ENCODE peak calls at places on chromosomes 4 and X, in five cellular contexts. P, U, T, J and V are unnamed samples.

GRCh38 chr4:40648742-40649281 is 19.1 kb upstream of the RBM47 start:
- DNase-seq in P (no peak), U (no peak), T (no peak), J (no peak), V (no peak)

GRCh38 chr4:1210971-1211370 is 38.0 kb downstream of the CTBP1 start:
- DNase-seq in P (peak), U (no peak), T (no peak), J (no peak), V (peak)

GRCh38 chr4:3440979-3441500 is 728 bp upstream of the HGFAC start:
- DNase-seq in P (peak), U (peak), T (no peak), J (no peak), V (no peak)

GRCh38 chr4:53089940-53090729 is 228.0 kb downstream of the RASL11B start:
- DNase-seq in P (no peak), U (peak), T (no peak), J (no peak), V (no peak)

GRCh38 chr4:74578329-74578728 is 133.4 kb downstream of the AREG start:
- DNase-seq in P (no peak), U (no peak), T (no peak), J (no peak), V (no peak)

GRCh38 chr4:168019019-168019651 is 73.2 kb upstream of the ANXA10 start:
- DNase-seq in P (no peak), U (no peak), T (no peak), J (no peak), V (no peak)

GRCh38 chr4:167000141-167000852 is 234.0 kb downstream of the SPOCK3 start:
- DNase-seq in P (no peak), U (no peak), T (no peak), J (no peak), V (no peak)

GRCh38 chr4:89055157-89056080 is 1.6 kb downstream of the FAM13A start:
- DNase-seq in P (no peak), U (no peak), T (no peak), J (no peak), V (no peak)

GRCh38 chr4:126395661-126396060 is 1080.9 kb downstream of the FAT4 start:
- DNase-seq in P (no peak), U (no peak), T (no peak), J (no peak), V (no peak)

GRCh38 chr4:177308125-177308524 is 1.5 kb upstream of the NEIL3 start:
- DNase-seq in P (no peak), U (peak), T (no peak), J (peak), V (no peak)

GRCh38 chr4:19047481-19047880 is 1025.9 kb upstream of the LCORL start:
- DNase-seq in P (no peak), U (no peak), T (no peak), J (no peak), V (no peak)

GRCh38 chr4:102172341-102172740 is 172.9 kb downstream of the SLC39A8 start:
- DNase-seq in P (no peak), U (no peak), T (no peak), J (no peak), V (no peak)

GRCh38 chrX:44946771-44947170 is 73.8 kb downstream of the KDM6A start:
- DNase-seq in P (no peak), U (no peak), T (no peak), J (no peak), V (no peak)

GRCh38 chrX:8144925-8145324 is 26.1 kb downstream of the VCX2 start:
- DNase-seq in P (peak), U (no peak), T (no peak), J (no peak), V (no peak)

GRCh38 chr4:128379860-128380259 is 92.2 kb upstream of the PGRMC2 start:
- DNase-seq in P (no peak), U (peak), T (no peak), J (no peak), V (no peak)

GRCh38 chr4:126560794-126561193 is 1072.0 kb upstream of the INTU start:
- DNase-seq in P (no peak), U (no peak), T (no peak), J (no peak), V (no peak)

GRCh38 chr4:143618811-143619210 is 81.7 kb downstream of the FREM3 start:
- DNase-seq in P (no peak), U (peak), T (no peak), J (no peak), V (no peak)

GRCh38 chrX:101287402-101287801 is 3.7 kb downstream of the TAF7L start:
- DNase-seq in P (no peak), U (peak), T (peak), J (no peak), V (no peak)

GRCh38 chr4:60948008-60948407 is 252.1 kb upstream of the ADGRL3 start:
- DNase-seq in P (no peak), U (no peak), T (no peak), J (no peak), V (no peak)

GRCh38 chr4:99437686-99438577 is 2.8 kb upstream of the ADH7 start:
- DNase-seq in P (no peak), U (no peak), T (no peak), J (no peak), V (no peak)

GRCh38 chr4:8917321-8917811 is 45.7 kb upstream of the HMX1 start:
- DNase-seq in P (no peak), U (peak), T (no peak), J (no peak), V (no peak)